ENCODE peak calls at places on chromosomes 12 and 14, in seven cellular contexts. One of them, this sample, is unnamed.

GRCh38 chr14:89454971-89455370 is 37.9 kb upstream of the FOXN3 start:
- DNase-seq in activated naive CD4-positive, alpha-beta T cell: no peak
- DNase-seq in CD4-positive, alpha-beta T cell: no peak
- DNase-seq in A172: no peak
- DNase-seq in A549: no peak
- DNase-seq in DMS 273 treated with DMSO at 0.1 percent for 48 hours: no peak
- DNase-seq in stimulated activated CD8-positive, alpha-beta memory T cell treated with anti-CD3 and anti-CD28 coated beads, Interleukin-15, amount 100 ng/mL, for 24 hours: no peak
- DNase-seq in this sample: no peak

GRCh38 chr12:47773858-47774580 is 981 bp downstream of the SLC48A1 start:
- DNase-seq in activated naive CD4-positive, alpha-beta T cell: no peak
- DNase-seq in CD4-positive, alpha-beta T cell: no peak
- DNase-seq in A172: no peak
- DNase-seq in A549: peak; percentile 51
- DNase-seq in DMS 273 treated with DMSO at 0.1 percent for 48 hours: no peak
- DNase-seq in stimulated activated CD8-positive, alpha-beta memory T cell treated with anti-CD3 and anti-CD28 coated beads, Interleukin-15, amount 100 ng/mL, for 24 hours: no peak
- DNase-seq in this sample: peak; percentile 34

GRCh38 chr14:71397371-71397770 is 490.1 kb downstream of the PCNX1 start:
- DNase-seq in activated naive CD4-positive, alpha-beta T cell: no peak
- DNase-seq in CD4-positive, alpha-beta T cell: no peak
- DNase-seq in A172: no peak
- DNase-seq in A549: no peak
- DNase-seq in DMS 273 treated with DMSO at 0.1 percent for 48 hours: no peak
- DNase-seq in stimulated activated CD8-positive, alpha-beta memory T cell treated with anti-CD3 and anti-CD28 coated beads, Interleukin-15, amount 100 ng/mL, for 24 hours: no peak
- DNase-seq in this sample: no peak

GRCh38 chr12:113867258-113867657 is 98.9 kb downstream of the RBM19 start:
- DNase-seq in activated naive CD4-positive, alpha-beta T cell: no peak
- DNase-seq in CD4-positive, alpha-beta T cell: no peak
- DNase-seq in A172: no peak
- DNase-seq in A549: peak; percentile 54
- DNase-seq in DMS 273 treated with DMSO at 0.1 percent for 48 hours: no peak
- DNase-seq in stimulated activated CD8-positive, alpha-beta memory T cell treated with anti-CD3 and anti-CD28 coated beads, Interleukin-15, amount 100 ng/mL, for 24 hours: no peak
- DNase-seq in this sample: no peak

GRCh38 chr14:105351920-105352871 is 37.6 kb downstream of the PACS2 start:
- DNase-seq in activated naive CD4-positive, alpha-beta T cell: peak; percentile 57
- DNase-seq in CD4-positive, alpha-beta T cell: peak; percentile 84
- DNase-seq in A172: peak; percentile 80
- DNase-seq in A549: peak; percentile 93
- DNase-seq in DMS 273 treated with DMSO at 0.1 percent for 48 hours: peak; percentile 58
- DNase-seq in stimulated activated CD8-positive, alpha-beta memory T cell treated with anti-CD3 and anti-CD28 coated beads, Interleukin-15, amount 100 ng/mL, for 24 hours: peak; percentile 64
- DNase-seq in this sample: peak; percentile 85

GRCh38 chr12:3743803-3744202 is 9.1 kb downstream of the CRACR2A start:
- DNase-seq in activated naive CD4-positive, alpha-beta T cell: no peak
- DNase-seq in CD4-positive, alpha-beta T cell: no peak
- DNase-seq in A172: no peak
- DNase-seq in A549: no peak
- DNase-seq in DMS 273 treated with DMSO at 0.1 percent for 48 hours: no peak
- DNase-seq in stimulated activated CD8-positive, alpha-beta memory T cell treated with anti-CD3 and anti-CD28 coated beads, Interleukin-15, amount 100 ng/mL, for 24 hours: no peak
- DNase-seq in this sample: no peak

GRCh38 chr14:35403085-35403396 is 1.5 kb downstream of the NFKBIA start:
- DNase-seq in activated naive CD4-positive, alpha-beta T cell: no peak
- DNase-seq in CD4-positive, alpha-beta T cell: no peak
- DNase-seq in A172: no peak
- DNase-seq in A549: no peak
- DNase-seq in DMS 273 treated with DMSO at 0.1 percent for 48 hours: no peak
- DNase-seq in stimulated activated CD8-positive, alpha-beta memory T cell treated with anti-CD3 and anti-CD28 coated beads, Interleukin-15, amount 100 ng/mL, for 24 hours: no peak
- DNase-seq in this sample: peak; percentile 18

GRCh38 chr12:30047499-30048262 is 263.9 kb upstream of the TMTC1 start:
- DNase-seq in activated naive CD4-positive, alpha-beta T cell: no peak
- DNase-seq in CD4-positive, alpha-beta T cell: no peak
- DNase-seq in A172: peak; percentile 58
- DNase-seq in A549: no peak
- DNase-seq in DMS 273 treated with DMSO at 0.1 percent for 48 hours: peak; percentile 0
- DNase-seq in stimulated activated CD8-positive, alpha-beta memory T cell treated with anti-CD3 and anti-CD28 coated beads, Interleukin-15, amount 100 ng/mL, for 24 hours: no peak
- DNase-seq in this sample: no peak

GRCh38 chr14:46058964-46059580 is 592.5 kb downstream of the RPL10L start:
- DNase-seq in activated naive CD4-positive, alpha-beta T cell: no peak
- DNase-seq in CD4-positive, alpha-beta T cell: no peak
- DNase-seq in A172: no peak
- DNase-seq in A549: no peak
- DNase-seq in DMS 273 treated with DMSO at 0.1 percent for 48 hours: no peak
- DNase-seq in stimulated activated CD8-positive, alpha-beta memory T cell treated with anti-CD3 and anti-CD28 coated beads, Interleukin-15, amount 100 ng/mL, for 24 hours: no peak
- DNase-seq in this sample: no peak

GRCh38 chr12:108567388-108567787 is 5.0 kb downstream of the ISCU start:
- DNase-seq in activated naive CD4-positive, alpha-beta T cell: no peak
- DNase-seq in CD4-positive, alpha-beta T cell: no peak
- DNase-seq in A172: no peak
- DNase-seq in A549: no peak
- DNase-seq in DMS 273 treated with DMSO at 0.1 percent for 48 hours: no peak
- DNase-seq in stimulated activated CD8-positive, alpha-beta memory T cell treated with anti-CD3 and anti-CD28 coated beads, Interleukin-15, amount 100 ng/mL, for 24 hours: no peak
- DNase-seq in this sample: no peak

GRCh38 chr12:129036135-129036534 is 182.9 kb downstream of the GLT1D1 start:
- DNase-seq in activated naive CD4-positive, alpha-beta T cell: no peak
- DNase-seq in CD4-positive, alpha-beta T cell: no peak
- DNase-seq in A172: no peak
- DNase-seq in A549: no peak
- DNase-seq in DMS 273 treated with DMSO at 0.1 percent for 48 hours: no peak
- DNase-seq in stimulated activated CD8-positive, alpha-beta memory T cell treated with anti-CD3 and anti-CD28 coated beads, Interleukin-15, amount 100 ng/mL, for 24 hours: no peak
- DNase-seq in this sample: no peak

GRCh38 chr14:49951946-49952345 is 59.1 kb downstream of the ARF6 start:
- DNase-seq in activated naive CD4-positive, alpha-beta T cell: no peak
- DNase-seq in CD4-positive, alpha-beta T cell: no peak
- DNase-seq in A172: no peak
- DNase-seq in A549: no peak
- DNase-seq in DMS 273 treated with DMSO at 0.1 percent for 48 hours: no peak
- DNase-seq in stimulated activated CD8-positive, alpha-beta memory T cell treated with anti-CD3 and anti-CD28 coated beads, Interleukin-15, amount 100 ng/mL, for 24 hours: no peak
- DNase-seq in this sample: no peak

GRCh38 chr12:47903151-47903611 is 1.6 kb downstream of the VDR start:
- DNase-seq in activated naive CD4-positive, alpha-beta T cell: no peak
- DNase-seq in CD4-positive, alpha-beta T cell: no peak
- DNase-seq in A172: peak; percentile 30
- DNase-seq in A549: no peak
- DNase-seq in DMS 273 treated with DMSO at 0.1 percent for 48 hours: no peak
- DNase-seq in stimulated activated CD8-positive, alpha-beta memory T cell treated with anti-CD3 and anti-CD28 coated beads, Interleukin-15, amount 100 ng/mL, for 24 hours: no peak
- DNase-seq in this sample: no peak

GRCh38 chr12:17016116-17016864 is 410.3 kb upstream of the LMO3 start:
- DNase-seq in activated naive CD4-positive, alpha-beta T cell: no peak
- DNase-seq in CD4-positive, alpha-beta T cell: no peak
- DNase-seq in A172: peak; percentile 66
- DNase-seq in A549: no peak
- DNase-seq in DMS 273 treated with DMSO at 0.1 percent for 48 hours: no peak
- DNase-seq in stimulated activated CD8-positive, alpha-beta memory T cell treated with anti-CD3 and anti-CD28 coated beads, Interleukin-15, amount 100 ng/mL, for 24 hours: no peak
- DNase-seq in this sample: no peak

GRCh38 chr14:82113710-82114109 is 580.1 kb upstream of the SEL1L start:
- DNase-seq in activated naive CD4-positive, alpha-beta T cell: no peak
- DNase-seq in CD4-positive, alpha-beta T cell: no peak
- DNase-seq in A172: no peak
- DNase-seq in A549: no peak
- DNase-seq in DMS 273 treated with DMSO at 0.1 percent for 48 hours: no peak
- DNase-seq in stimulated activated CD8-positive, alpha-beta memory T cell treated with anti-CD3 and anti-CD28 coated beads, Interleukin-15, amount 100 ng/mL, for 24 hours: no peak
- DNase-seq in this sample: no peak

GRCh38 chr12:8866429-8866828 is 44.0 kb downstream of the A2ML1 start:
- DNase-seq in activated naive CD4-positive, alpha-beta T cell: no peak
- DNase-seq in CD4-positive, alpha-beta T cell: no peak
- DNase-seq in A172: no peak
- DNase-seq in A549: no peak
- DNase-seq in DMS 273 treated with DMSO at 0.1 percent for 48 hours: no peak
- DNase-seq in stimulated activated CD8-positive, alpha-beta memory T cell treated with anti-CD3 and anti-CD28 coated beads, Interleukin-15, amount 100 ng/mL, for 24 hours: no peak
- DNase-seq in this sample: no peak

GRCh38 chr12:104407922-104408321 is 48.8 kb upstream of the CHST11 start:
- DNase-seq in activated naive CD4-positive, alpha-beta T cell: no peak
- DNase-seq in CD4-positive, alpha-beta T cell: no peak
- DNase-seq in A172: no peak
- DNase-seq in A549: peak; percentile 34
- DNase-seq in DMS 273 treated with DMSO at 0.1 percent for 48 hours: no peak
- DNase-seq in stimulated activated CD8-positive, alpha-beta memory T cell treated with anti-CD3 and anti-CD28 coated beads, Interleukin-15, amount 100 ng/mL, for 24 hours: no peak
- DNase-seq in this sample: no peak

GRCh38 chr14:80973918-80974317 is 18.5 kb downstream of the TSHR start:
- DNase-seq in activated naive CD4-positive, alpha-beta T cell: no peak
- DNase-seq in CD4-positive, alpha-beta T cell: no peak
- DNase-seq in A172: no peak
- DNase-seq in A549: no peak
- DNase-seq in DMS 273 treated with DMSO at 0.1 percent for 48 hours: peak; percentile 99
- DNase-seq in stimulated activated CD8-positive, alpha-beta memory T cell treated with anti-CD3 and anti-CD28 coated beads, Interleukin-15, amount 100 ng/mL, for 24 hours: no peak
- DNase-seq in this sample: no peak

GRCh38 chr12:108332791-108333382 is 6.2 kb downstream of the CMKLR1 start:
- DNase-seq in activated naive CD4-positive, alpha-beta T cell: no peak
- DNase-seq in CD4-positive, alpha-beta T cell: no peak
- DNase-seq in A172: no peak
- DNase-seq in A549: no peak
- DNase-seq in DMS 273 treated with DMSO at 0.1 percent for 48 hours: no peak
- DNase-seq in stimulated activated CD8-positive, alpha-beta memory T cell treated with anti-CD3 and anti-CD28 coated beads, Interleukin-15, amount 100 ng/mL, for 24 hours: no peak
- DNase-seq in this sample: peak; percentile 39

GRCh38 chr12:114186241-114187002 is 219.5 kb downstream of the TBX5 start:
- DNase-seq in activated naive CD4-positive, alpha-beta T cell: no peak
- DNase-seq in CD4-positive, alpha-beta T cell: no peak
- DNase-seq in A172: no peak
- DNase-seq in A549: no peak
- DNase-seq in DMS 273 treated with DMSO at 0.1 percent for 48 hours: no peak
- DNase-seq in stimulated activated CD8-positive, alpha-beta memory T cell treated with anti-CD3 and anti-CD28 coated beads, Interleukin-15, amount 100 ng/mL, for 24 hours: no peak
- DNase-seq in this sample: peak; percentile 79

GRCh38 chr12:41635731-41636130 is 447.6 kb downstream of the PDZRN4 start:
- DNase-seq in activated naive CD4-positive, alpha-beta T cell: no peak
- DNase-seq in CD4-positive, alpha-beta T cell: no peak
- DNase-seq in A172: no peak
- DNase-seq in A549: no peak
- DNase-seq in DMS 273 treated with DMSO at 0.1 percent for 48 hours: no peak
- DNase-seq in stimulated activated CD8-positive, alpha-beta memory T cell treated with anti-CD3 and anti-CD28 coated beads, Interleukin-15, amount 100 ng/mL, for 24 hours: no peak
- DNase-seq in this sample: no peak

GRCh38 chr12:130847097-130847496 is 8.0 kb upstream of the STX2 start:
- DNase-seq in activated naive CD4-positive, alpha-beta T cell: no peak
- DNase-seq in CD4-positive, alpha-beta T cell: no peak
- DNase-seq in A172: no peak
- DNase-seq in A549: no peak
- DNase-seq in DMS 273 treated with DMSO at 0.1 percent for 48 hours: no peak
- DNase-seq in stimulated activated CD8-positive, alpha-beta memory T cell treated with anti-CD3 and anti-CD28 coated beads, Interleukin-15, amount 100 ng/mL, for 24 hours: no peak
- DNase-seq in this sample: no peak

GRCh38 chr14:68935761-68936209 is 43.3 kb downstream of the ACTN1 start:
- DNase-seq in activated naive CD4-positive, alpha-beta T cell: no peak
- DNase-seq in CD4-positive, alpha-beta T cell: no peak
- DNase-seq in A172: no peak
- DNase-seq in A549: no peak
- DNase-seq in DMS 273 treated with DMSO at 0.1 percent for 48 hours: no peak
- DNase-seq in stimulated activated CD8-positive, alpha-beta memory T cell treated with anti-CD3 and anti-CD28 coated beads, Interleukin-15, amount 100 ng/mL, for 24 hours: no peak
- DNase-seq in this sample: no peak

GRCh38 chr14:53093206-53093605 is 59.9 kb downstream of the DDHD1 start:
- DNase-seq in activated naive CD4-positive, alpha-beta T cell: no peak
- DNase-seq in CD4-positive, alpha-beta T cell: no peak
- DNase-seq in A172: no peak
- DNase-seq in A549: no peak
- DNase-seq in DMS 273 treated with DMSO at 0.1 percent for 48 hours: no peak
- DNase-seq in stimulated activated CD8-positive, alpha-beta memory T cell treated with anti-CD3 and anti-CD28 coated beads, Interleukin-15, amount 100 ng/mL, for 24 hours: no peak
- DNase-seq in this sample: no peak

GRCh38 chr12:8127138-8127537 is 3.7 kb downstream of the CLEC4A start:
- DNase-seq in activated naive CD4-positive, alpha-beta T cell: no peak
- DNase-seq in CD4-positive, alpha-beta T cell: no peak
- DNase-seq in A172: no peak
- DNase-seq in A549: no peak
- DNase-seq in DMS 273 treated with DMSO at 0.1 percent for 48 hours: no peak
- DNase-seq in stimulated activated CD8-positive, alpha-beta memory T cell treated with anti-CD3 and anti-CD28 coated beads, Interleukin-15, amount 100 ng/mL, for 24 hours: no peak
- DNase-seq in this sample: no peak

GRCh38 chr12:4353785-4354208 is 25.7 kb downstream of the FGF23 start:
- DNase-seq in activated naive CD4-positive, alpha-beta T cell: no peak
- DNase-seq in CD4-positive, alpha-beta T cell: peak; percentile 10
- DNase-seq in A172: no peak
- DNase-seq in A549: no peak
- DNase-seq in DMS 273 treated with DMSO at 0.1 percent for 48 hours: no peak
- DNase-seq in stimulated activated CD8-positive, alpha-beta memory T cell treated with anti-CD3 and anti-CD28 coated beads, Interleukin-15, amount 100 ng/mL, for 24 hours: no peak
- DNase-seq in this sample: no peak

GRCh38 chr12:42588981-42589464 is 523 bp downstream of the PRICKLE1 start:
- DNase-seq in activated naive CD4-positive, alpha-beta T cell: no peak
- DNase-seq in CD4-positive, alpha-beta T cell: no peak
- DNase-seq in A172: peak; percentile 28
- DNase-seq in A549: peak; percentile 41
- DNase-seq in DMS 273 treated with DMSO at 0.1 percent for 48 hours: no peak
- DNase-seq in stimulated activated CD8-positive, alpha-beta memory T cell treated with anti-CD3 and anti-CD28 coated beads, Interleukin-15, amount 100 ng/mL, for 24 hours: no peak
- DNase-seq in this sample: peak; percentile 15

GRCh38 chr14:89543420-89543790 is 126.4 kb upstream of the FOXN3 start:
- DNase-seq in activated naive CD4-positive, alpha-beta T cell: no peak
- DNase-seq in CD4-positive, alpha-beta T cell: no peak
- DNase-seq in A172: no peak
- DNase-seq in A549: no peak
- DNase-seq in DMS 273 treated with DMSO at 0.1 percent for 48 hours: no peak
- DNase-seq in stimulated activated CD8-positive, alpha-beta memory T cell treated with anti-CD3 and anti-CD28 coated beads, Interleukin-15, amount 100 ng/mL, for 24 hours: no peak
- DNase-seq in this sample: peak; percentile 66

GRCh38 chr14:34347683-34348082 is 114.4 kb downstream of the SPTSSA start:
- DNase-seq in activated naive CD4-positive, alpha-beta T cell: no peak
- DNase-seq in CD4-positive, alpha-beta T cell: no peak
- DNase-seq in A172: no peak
- DNase-seq in A549: no peak
- DNase-seq in DMS 273 treated with DMSO at 0.1 percent for 48 hours: no peak
- DNase-seq in stimulated activated CD8-positive, alpha-beta memory T cell treated with anti-CD3 and anti-CD28 coated beads, Interleukin-15, amount 100 ng/mL, for 24 hours: no peak
- DNase-seq in this sample: no peak

GRCh38 chr12:22282283-22282682 is 52.2 kb downstream of the ST8SIA1 start:
- DNase-seq in activated naive CD4-positive, alpha-beta T cell: no peak
- DNase-seq in CD4-positive, alpha-beta T cell: no peak
- DNase-seq in A172: peak; percentile 78
- DNase-seq in A549: peak; percentile 5
- DNase-seq in DMS 273 treated with DMSO at 0.1 percent for 48 hours: no peak
- DNase-seq in stimulated activated CD8-positive, alpha-beta memory T cell treated with anti-CD3 and anti-CD28 coated beads, Interleukin-15, amount 100 ng/mL, for 24 hours: no peak
- DNase-seq in this sample: no peak

GRCh38 chr14:102731871-102732800 is 45.1 kb upstream of the TRAF3 start:
- DNase-seq in activated naive CD4-positive, alpha-beta T cell: no peak
- DNase-seq in CD4-positive, alpha-beta T cell: no peak
- DNase-seq in A172: no peak
- DNase-seq in A549: no peak
- DNase-seq in DMS 273 treated with DMSO at 0.1 percent for 48 hours: no peak
- DNase-seq in stimulated activated CD8-positive, alpha-beta memory T cell treated with anti-CD3 and anti-CD28 coated beads, Interleukin-15, amount 100 ng/mL, for 24 hours: no peak
- DNase-seq in this sample: peak; percentile 6

GRCh38 chr12:104223599-104224168 is 8.1 kb downstream of the TXNRD1 start:
- DNase-seq in activated naive CD4-positive, alpha-beta T cell: no peak
- DNase-seq in CD4-positive, alpha-beta T cell: no peak
- DNase-seq in A172: no peak
- DNase-seq in A549: no peak
- DNase-seq in DMS 273 treated with DMSO at 0.1 percent for 48 hours: no peak
- DNase-seq in stimulated activated CD8-positive, alpha-beta memory T cell treated with anti-CD3 and anti-CD28 coated beads, Interleukin-15, amount 100 ng/mL, for 24 hours: no peak
- DNase-seq in this sample: no peak

GRCh38 chr12:43038991-43039390 is 449.4 kb upstream of the PRICKLE1 start:
- DNase-seq in activated naive CD4-positive, alpha-beta T cell: no peak
- DNase-seq in CD4-positive, alpha-beta T cell: no peak
- DNase-seq in A172: no peak
- DNase-seq in A549: no peak
- DNase-seq in DMS 273 treated with DMSO at 0.1 percent for 48 hours: no peak
- DNase-seq in stimulated activated CD8-positive, alpha-beta memory T cell treated with anti-CD3 and anti-CD28 coated beads, Interleukin-15, amount 100 ng/mL, for 24 hours: no peak
- DNase-seq in this sample: no peak

GRCh38 chr12:39804479-39805241 is 185.1 kb upstream of the ABCD2 start:
- DNase-seq in activated naive CD4-positive, alpha-beta T cell: no peak
- DNase-seq in CD4-positive, alpha-beta T cell: no peak
- DNase-seq in A172: no peak
- DNase-seq in A549: no peak
- DNase-seq in DMS 273 treated with DMSO at 0.1 percent for 48 hours: no peak
- DNase-seq in stimulated activated CD8-positive, alpha-beta memory T cell treated with anti-CD3 and anti-CD28 coated beads, Interleukin-15, amount 100 ng/mL, for 24 hours: no peak
- DNase-seq in this sample: no peak

GRCh38 chr14:34172052-34172451 is 221.2 kb upstream of the EGLN3 start:
- DNase-seq in activated naive CD4-positive, alpha-beta T cell: no peak
- DNase-seq in CD4-positive, alpha-beta T cell: no peak
- DNase-seq in A172: no peak
- DNase-seq in A549: no peak
- DNase-seq in DMS 273 treated with DMSO at 0.1 percent for 48 hours: no peak
- DNase-seq in stimulated activated CD8-positive, alpha-beta memory T cell treated with anti-CD3 and anti-CD28 coated beads, Interleukin-15, amount 100 ng/mL, for 24 hours: no peak
- DNase-seq in this sample: no peak

GRCh38 chr14:35883677-35884293 is 57.6 kb downstream of the BRMS1L start:
- DNase-seq in activated naive CD4-positive, alpha-beta T cell: no peak
- DNase-seq in CD4-positive, alpha-beta T cell: no peak
- DNase-seq in A172: peak; percentile 12
- DNase-seq in A549: peak; percentile 10
- DNase-seq in DMS 273 treated with DMSO at 0.1 percent for 48 hours: no peak
- DNase-seq in stimulated activated CD8-positive, alpha-beta memory T cell treated with anti-CD3 and anti-CD28 coated beads, Interleukin-15, amount 100 ng/mL, for 24 hours: no peak
- DNase-seq in this sample: peak; percentile 80

This sample was measured in midbrain.